ENCODE peak calls at places on chromosome 18, in five cellular contexts. C is GM23338, K is A549, E is neural progenitor cell, Q is K562. Y is an unnamed sample.

GRCh38 chr18:2881490-2882195 is 34.8 kb downstream of the EMILIN2 start:
- DNase-seq in C (no peak), K (no peak), E (no peak), Q (no peak), Y (no peak)

GRCh38 chr18:48784654-48785053 is 166.1 kb downstream of the SMAD7 start:
- DNase-seq in C (no peak), K (no peak), E (no peak), Q (no peak), Y (peak)

GRCh38 chr18:9756566-9757470 is 48.7 kb downstream of the RAB31 start:
- DNase-seq in C (no peak), K (no peak), E (no peak), Q (no peak), Y (no peak)

GRCh38 chr18:50306944-50307343 is 19.5 kb upstream of the CXXC1 start:
- DNase-seq in C (peak), K (no peak), E (peak), Q (no peak), Y (no peak)

GRCh38 chr18:31578126-31578525 is 13.6 kb upstream of the TTR start:
- DNase-seq in C (no peak), K (no peak), E (no peak), Q (no peak), Y (no peak)

GRCh38 chr18:61869631-61870030 is 23.2 kb downstream of the RNF152 start:
- DNase-seq in C (no peak), K (no peak), E (no peak), Q (no peak), Y (no peak)

GRCh38 chr18:6022089-6022444 is 126.7 kb upstream of the TMEM200C start:
- DNase-seq in C (no peak), K (no peak), E (no peak), Q (no peak), Y (no peak)

GRCh38 chr18:6983366-6983765 is 134.2 kb downstream of the LAMA1 start:
- DNase-seq in C (no peak), K (no peak), E (no peak), Q (no peak), Y (no peak)

GRCh38 chr18:27713727-27714080 is 463.2 kb downstream of the CDH2 start:
- DNase-seq in C (no peak), K (no peak), E (peak), Q (no peak), Y (no peak)

GRCh38 chr18:5309888-5310470 is 14.5 kb upstream of the ZBTB14 start:
- DNase-seq in C (no peak), K (no peak), E (no peak), Q (no peak), Y (no peak)

GRCh38 chr18:74230922-74231714 is 60.6 kb downstream of the CYB5A start:
- DNase-seq in C (no peak), K (no peak), E (no peak), Q (no peak), Y (no peak)
- TF ChIP-seq CTCF in C (no peak), K (no peak), E (no peak), Q (no peak), Y (no peak)

GRCh38 chr18:4200399-4200798 is 254.7 kb downstream of the DLGAP1 start:
- DNase-seq in C (no peak), K (no peak), E (no peak), Q (no peak), Y (no peak)

GRCh38 chr18:4207383-4207782 is 247.7 kb downstream of the DLGAP1 start:
- DNase-seq in C (peak), K (no peak), E (no peak), Q (no peak), Y (no peak)

GRCh38 chr18:4208408-4208807 is 246.7 kb downstream of the DLGAP1 start:
- DNase-seq in C (no peak), K (no peak), E (no peak), Q (no peak), Y (no peak)

GRCh38 chr18:4203525-4203924 is 251.6 kb downstream of the DLGAP1 start:
- DNase-seq in C (no peak), K (no peak), E (no peak), Q (no peak), Y (no peak)

GRCh38 chr18:4204151-4204720 is 250.9 kb downstream of the DLGAP1 start:
- DNase-seq in C (no peak), K (no peak), E (no peak), Q (no peak), Y (no peak)
- TF ChIP-seq CTCF in C (no peak), K (no peak), E (no peak), Q (no peak), Y (no peak)

DNA sequence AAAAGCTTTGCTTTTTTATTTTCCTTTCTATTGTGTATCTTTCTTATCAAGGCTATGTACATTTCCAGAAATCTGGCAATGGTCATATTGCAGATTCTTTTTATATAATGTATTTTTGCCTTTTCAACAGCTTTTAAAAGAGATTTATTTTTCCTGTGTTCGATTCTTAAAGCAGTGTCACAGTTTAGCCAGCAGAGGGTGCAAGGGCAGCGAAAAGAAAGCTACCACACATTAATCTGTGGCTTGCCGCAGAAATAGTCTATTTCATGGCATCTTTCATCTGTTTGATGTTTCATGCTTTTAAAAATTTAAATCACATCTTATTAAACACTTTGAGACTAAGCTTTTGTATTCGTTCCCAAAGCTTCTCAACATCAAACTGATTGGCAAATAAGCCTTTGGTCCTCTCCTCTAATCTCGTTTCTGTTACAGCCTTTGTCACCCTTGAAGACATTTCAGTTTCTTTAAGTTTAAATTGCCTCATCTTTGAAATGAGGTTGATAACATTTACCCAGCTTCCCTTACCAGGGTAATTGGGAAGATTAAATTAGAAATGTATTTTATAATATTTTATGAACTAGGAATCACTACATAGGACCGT is 73.3 kb downstream of the PIK3C3 start:
- DNase-seq in C (peak), K (peak), E (peak), Q (peak), Y (no peak)
- TF ChIP-seq CTCF in C (peak), K (peak), E (peak), Q (peak), Y (peak)

DNA sequence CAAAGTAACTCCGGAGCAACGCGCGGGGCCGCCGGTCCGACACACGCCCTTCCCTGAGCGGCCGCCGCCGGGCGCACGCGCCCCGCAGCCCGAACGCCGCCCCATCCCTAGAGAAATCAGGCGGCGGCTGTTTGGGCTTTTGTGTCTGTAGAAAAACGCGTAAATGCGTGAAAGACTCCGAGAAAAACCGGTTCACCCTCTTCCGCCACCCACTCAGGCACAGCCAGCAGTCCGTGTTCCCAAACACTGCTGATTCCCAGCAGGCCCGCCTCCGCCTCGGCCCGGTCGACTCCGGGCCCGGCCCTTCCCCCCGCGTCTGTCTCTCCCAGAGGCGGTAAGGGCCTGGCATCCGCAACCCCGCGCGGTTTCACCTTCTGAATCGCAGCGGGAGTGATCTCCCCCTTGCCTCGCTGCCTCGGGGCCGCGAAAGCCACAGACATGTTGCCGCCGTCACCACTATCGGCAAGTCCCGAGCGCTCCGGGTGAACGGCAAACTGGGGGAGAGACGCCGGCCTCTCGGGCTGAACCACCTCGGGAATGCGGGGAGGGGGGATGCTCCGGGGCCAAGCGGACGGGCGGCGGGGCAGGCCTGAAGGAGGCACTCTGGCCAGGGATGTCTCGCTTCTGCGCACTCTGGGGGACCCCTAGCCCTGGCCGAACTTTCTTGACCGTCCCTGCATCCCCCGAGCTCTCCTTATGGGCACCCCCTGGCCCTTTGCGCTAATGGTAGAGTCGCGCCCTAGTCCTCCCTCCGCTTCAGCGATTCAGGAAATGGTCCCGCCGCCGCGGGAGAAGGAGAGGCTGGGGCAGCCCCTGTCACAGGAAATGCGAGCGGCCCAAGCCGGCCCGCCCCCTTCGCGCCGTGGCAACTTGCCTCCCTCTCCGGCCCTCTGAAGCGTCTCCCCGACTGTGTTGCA is at the start of gene SS18:
- DNase-seq in C (peak), K (peak), E (peak), Q (peak), Y (peak)
- TF ChIP-seq CTCF in C (no peak), K (no peak), E (no peak), Q (peak), Y (no peak)

GRCh38 chr18:42310956-42311355 is 355.9 kb downstream of the PIK3C3 start:
- DNase-seq in C (peak), K (no peak), E (peak), Q (no peak), Y (no peak)
- TF ChIP-seq CTCF in C (no peak), K (no peak), E (no peak), Q (no peak), Y (no peak)

GRCh38 chr18:46071894-46072867 is at the start of gene PSTPIP2:
- DNase-seq in C (peak), K (no peak), E (peak), Q (peak), Y (peak)
- TF ChIP-seq CTCF in C (no peak), K (no peak), E (no peak), Q (no peak), Y (no peak)

GRCh38 chr18:23337599-23338444 is 115.3 kb upstream of the RIOK3 start:
- DNase-seq in C (peak), K (peak), E (peak), Q (no peak), Y (no peak)
- TF ChIP-seq CTCF in C (peak), K (no peak), E (no peak), Q (no peak), Y (no peak)